ENCODE peak calls at places on chromosomes 12 and 14, in ten cellular contexts. One of them, this sample, is unnamed.

GRCh38 chr14:95463173-95463901 is 53.1 kb downstream of the SYNE3 start:
- DNase-seq in activated T-cell treated with anti-CD3 and anti-CD28 coated beads, Interleukin-2, amount 50 U/mL, for 1 hour: peak; percentile 51
- DNase-seq in MCF 10A: no peak
- DNase-seq in kidney glomerular epithelial cell: no peak
- DNase-seq in NCI-H510A treated with DMSO at 0.1 percent for 48 hours: peak; percentile 84
- DNase-seq in GOT3: no peak
- DNase-seq in Jurkat, Clone E6-1: peak; percentile 96
- DNase-seq in NCI-H1436 treated with DMSO at 0.1 percent for 48 hours: peak; percentile 38
- DNase-seq in hippocampal formation: no peak
- DNase-seq in body of pancreas: no peak
- DNase-seq in this sample: no peak

GRCh38 chr12:29309320-29309902 is 71.6 kb downstream of the ERGIC2 start:
- DNase-seq in activated T-cell treated with anti-CD3 and anti-CD28 coated beads, Interleukin-2, amount 50 U/mL, for 1 hour: no peak
- DNase-seq in MCF 10A: peak; percentile 26
- DNase-seq in kidney glomerular epithelial cell: no peak
- DNase-seq in NCI-H510A treated with DMSO at 0.1 percent for 48 hours: no peak
- DNase-seq in GOT3: no peak
- DNase-seq in Jurkat, Clone E6-1: peak; percentile 7
- DNase-seq in NCI-H1436 treated with DMSO at 0.1 percent for 48 hours: no peak
- DNase-seq in hippocampal formation: peak; percentile 14
- DNase-seq in body of pancreas: no peak
- DNase-seq in this sample: peak; percentile 18

GRCh38 chr12:28543021-28543890 is 353.0 kb downstream of the CCDC91 start:
- DNase-seq in activated T-cell treated with anti-CD3 and anti-CD28 coated beads, Interleukin-2, amount 50 U/mL, for 1 hour: no peak
- DNase-seq in MCF 10A: no peak
- DNase-seq in kidney glomerular epithelial cell: no peak
- DNase-seq in NCI-H510A treated with DMSO at 0.1 percent for 48 hours: no peak
- DNase-seq in GOT3: no peak
- DNase-seq in Jurkat, Clone E6-1: no peak
- DNase-seq in NCI-H1436 treated with DMSO at 0.1 percent for 48 hours: no peak
- DNase-seq in hippocampal formation: no peak
- DNase-seq in body of pancreas: no peak
- DNase-seq in this sample: no peak

GRCh38 chr14:21367582-21368144 is 16.2 kb downstream of the SUPT16H start:
- DNase-seq in activated T-cell treated with anti-CD3 and anti-CD28 coated beads, Interleukin-2, amount 50 U/mL, for 1 hour: no peak
- DNase-seq in MCF 10A: no peak
- DNase-seq in kidney glomerular epithelial cell: peak; percentile 1
- DNase-seq in NCI-H510A treated with DMSO at 0.1 percent for 48 hours: no peak
- DNase-seq in GOT3: no peak
- DNase-seq in Jurkat, Clone E6-1: no peak
- DNase-seq in NCI-H1436 treated with DMSO at 0.1 percent for 48 hours: no peak
- DNase-seq in hippocampal formation: no peak
- DNase-seq in body of pancreas: no peak
- DNase-seq in this sample: no peak

GRCh38 chr12:122111070-122111750 is 32.7 kb downstream of the MLXIP start:
- DNase-seq in activated T-cell treated with anti-CD3 and anti-CD28 coated beads, Interleukin-2, amount 50 U/mL, for 1 hour: no peak
- DNase-seq in MCF 10A: peak; percentile 59
- DNase-seq in kidney glomerular epithelial cell: no peak
- DNase-seq in NCI-H510A treated with DMSO at 0.1 percent for 48 hours: peak; percentile 92
- DNase-seq in GOT3: no peak
- DNase-seq in Jurkat, Clone E6-1: no peak
- DNase-seq in NCI-H1436 treated with DMSO at 0.1 percent for 48 hours: peak; percentile 84
- DNase-seq in hippocampal formation: no peak
- DNase-seq in body of pancreas: peak; percentile 65
- DNase-seq in this sample: no peak

GRCh38 chr12:24584032-24584675 is 364.7 kb downstream of the BCAT1 start:
- DNase-seq in activated T-cell treated with anti-CD3 and anti-CD28 coated beads, Interleukin-2, amount 50 U/mL, for 1 hour: no peak
- DNase-seq in MCF 10A: no peak
- DNase-seq in kidney glomerular epithelial cell: no peak
- DNase-seq in NCI-H510A treated with DMSO at 0.1 percent for 48 hours: no peak
- DNase-seq in GOT3: no peak
- DNase-seq in Jurkat, Clone E6-1: no peak
- DNase-seq in NCI-H1436 treated with DMSO at 0.1 percent for 48 hours: no peak
- DNase-seq in hippocampal formation: no peak
- DNase-seq in body of pancreas: no peak
- DNase-seq in this sample: no peak

GRCh38 chr14:65997350-65997749 is 488.8 kb upstream of the CCDC196 start:
- DNase-seq in activated T-cell treated with anti-CD3 and anti-CD28 coated beads, Interleukin-2, amount 50 U/mL, for 1 hour: no peak
- DNase-seq in MCF 10A: no peak
- DNase-seq in kidney glomerular epithelial cell: no peak
- DNase-seq in NCI-H510A treated with DMSO at 0.1 percent for 48 hours: no peak
- DNase-seq in GOT3: no peak
- DNase-seq in Jurkat, Clone E6-1: no peak
- DNase-seq in NCI-H1436 treated with DMSO at 0.1 percent for 48 hours: no peak
- DNase-seq in hippocampal formation: no peak
- DNase-seq in body of pancreas: no peak
- DNase-seq in this sample: no peak

GRCh38 chr12:27463826-27464554 is 17.5 kb downstream of the SMCO2 start:
- DNase-seq in activated T-cell treated with anti-CD3 and anti-CD28 coated beads, Interleukin-2, amount 50 U/mL, for 1 hour: no peak
- DNase-seq in MCF 10A: no peak
- DNase-seq in kidney glomerular epithelial cell: no peak
- DNase-seq in NCI-H510A treated with DMSO at 0.1 percent for 48 hours: no peak
- DNase-seq in GOT3: no peak
- DNase-seq in Jurkat, Clone E6-1: no peak
- DNase-seq in NCI-H1436 treated with DMSO at 0.1 percent for 48 hours: no peak
- DNase-seq in hippocampal formation: no peak
- DNase-seq in body of pancreas: peak; percentile 11
- DNase-seq in this sample: peak; percentile 71

GRCh38 chr12:113980537-113981337 is 14.6 kb upstream of the RBM19 start:
- DNase-seq in activated T-cell treated with anti-CD3 and anti-CD28 coated beads, Interleukin-2, amount 50 U/mL, for 1 hour: no peak
- DNase-seq in MCF 10A: peak; percentile 79
- DNase-seq in kidney glomerular epithelial cell: peak; percentile 44
- DNase-seq in NCI-H510A treated with DMSO at 0.1 percent for 48 hours: peak; percentile 93
- DNase-seq in GOT3: no peak
- DNase-seq in Jurkat, Clone E6-1: peak; percentile 47
- DNase-seq in NCI-H1436 treated with DMSO at 0.1 percent for 48 hours: peak; percentile 15
- DNase-seq in hippocampal formation: peak; percentile 66
- DNase-seq in body of pancreas: peak; percentile 43
- DNase-seq in this sample: peak; percentile 75

GRCh38 chr14:90521121-90521929 is 124.5 kb downstream of the CALM1 start:
- DNase-seq in activated T-cell treated with anti-CD3 and anti-CD28 coated beads, Interleukin-2, amount 50 U/mL, for 1 hour: no peak
- DNase-seq in MCF 10A: peak; percentile 36
- DNase-seq in kidney glomerular epithelial cell: no peak
- DNase-seq in NCI-H510A treated with DMSO at 0.1 percent for 48 hours: no peak
- DNase-seq in GOT3: no peak
- DNase-seq in Jurkat, Clone E6-1: no peak
- DNase-seq in NCI-H1436 treated with DMSO at 0.1 percent for 48 hours: no peak
- DNase-seq in hippocampal formation: no peak
- DNase-seq in body of pancreas: peak; percentile 56
- DNase-seq in this sample: peak; percentile 75

GRCh38 chr14:64704145-64704742 is at the start of gene PLEKHG3:
- DNase-seq in activated T-cell treated with anti-CD3 and anti-CD28 coated beads, Interleukin-2, amount 50 U/mL, for 1 hour: peak; percentile 43
- DNase-seq in MCF 10A: peak; percentile 80
- DNase-seq in kidney glomerular epithelial cell: peak; percentile 82
- DNase-seq in NCI-H510A treated with DMSO at 0.1 percent for 48 hours: peak; percentile 71
- DNase-seq in GOT3: no peak
- DNase-seq in Jurkat, Clone E6-1: no peak
- DNase-seq in NCI-H1436 treated with DMSO at 0.1 percent for 48 hours: no peak
- DNase-seq in hippocampal formation: peak; percentile 74
- DNase-seq in body of pancreas: peak; percentile 89
- DNase-seq in this sample: peak; percentile 82

GRCh38 chr12:11561416-11561815 is 88.1 kb upstream of the ETV6 start:
- DNase-seq in activated T-cell treated with anti-CD3 and anti-CD28 coated beads, Interleukin-2, amount 50 U/mL, for 1 hour: no peak
- DNase-seq in MCF 10A: no peak
- DNase-seq in kidney glomerular epithelial cell: peak; percentile 76
- DNase-seq in NCI-H510A treated with DMSO at 0.1 percent for 48 hours: no peak
- DNase-seq in GOT3: no peak
- DNase-seq in Jurkat, Clone E6-1: no peak
- DNase-seq in NCI-H1436 treated with DMSO at 0.1 percent for 48 hours: no peak
- DNase-seq in hippocampal formation: no peak
- DNase-seq in body of pancreas: no peak
- DNase-seq in this sample: no peak

GRCh38 chr12:108237272-108237671 is 101.8 kb downstream of the CMKLR1 start:
- DNase-seq in activated T-cell treated with anti-CD3 and anti-CD28 coated beads, Interleukin-2, amount 50 U/mL, for 1 hour: no peak
- DNase-seq in MCF 10A: peak; percentile 52
- DNase-seq in kidney glomerular epithelial cell: no peak
- DNase-seq in NCI-H510A treated with DMSO at 0.1 percent for 48 hours: no peak
- DNase-seq in GOT3: no peak
- DNase-seq in Jurkat, Clone E6-1: no peak
- DNase-seq in NCI-H1436 treated with DMSO at 0.1 percent for 48 hours: no peak
- DNase-seq in hippocampal formation: no peak
- DNase-seq in body of pancreas: no peak
- DNase-seq in this sample: peak; percentile 17

GRCh38 chr14:90577661-90578282 is 180.9 kb downstream of the CALM1 start:
- DNase-seq in activated T-cell treated with anti-CD3 and anti-CD28 coated beads, Interleukin-2, amount 50 U/mL, for 1 hour: no peak
- DNase-seq in MCF 10A: no peak
- DNase-seq in kidney glomerular epithelial cell: no peak
- DNase-seq in NCI-H510A treated with DMSO at 0.1 percent for 48 hours: no peak
- DNase-seq in GOT3: no peak
- DNase-seq in Jurkat, Clone E6-1: peak; percentile 7
- DNase-seq in NCI-H1436 treated with DMSO at 0.1 percent for 48 hours: no peak
- DNase-seq in hippocampal formation: no peak
- DNase-seq in body of pancreas: no peak
- DNase-seq in this sample: no peak

GRCh38 chr14:66650491-66650911 is 142.6 kb downstream of the GPHN start:
- DNase-seq in activated T-cell treated with anti-CD3 and anti-CD28 coated beads, Interleukin-2, amount 50 U/mL, for 1 hour: no peak
- DNase-seq in MCF 10A: no peak
- DNase-seq in kidney glomerular epithelial cell: no peak
- DNase-seq in NCI-H510A treated with DMSO at 0.1 percent for 48 hours: no peak
- DNase-seq in GOT3: no peak
- DNase-seq in Jurkat, Clone E6-1: no peak
- DNase-seq in NCI-H1436 treated with DMSO at 0.1 percent for 48 hours: no peak
- DNase-seq in hippocampal formation: no peak
- DNase-seq in body of pancreas: no peak
- DNase-seq in this sample: no peak

GRCh38 chr12:82896979-82897378 is 210.3 kb downstream of the TMTC2 start:
- DNase-seq in activated T-cell treated with anti-CD3 and anti-CD28 coated beads, Interleukin-2, amount 50 U/mL, for 1 hour: no peak
- DNase-seq in MCF 10A: peak; percentile 79
- DNase-seq in kidney glomerular epithelial cell: peak; percentile 18
- DNase-seq in NCI-H510A treated with DMSO at 0.1 percent for 48 hours: no peak
- DNase-seq in GOT3: no peak
- DNase-seq in Jurkat, Clone E6-1: no peak
- DNase-seq in NCI-H1436 treated with DMSO at 0.1 percent for 48 hours: no peak
- DNase-seq in hippocampal formation: no peak
- DNase-seq in body of pancreas: peak; percentile 70
- DNase-seq in this sample: no peak